ENCODE peak calls at places on chromosomes 16 and 17, in five cellular contexts. O is fibroblast of lung, H is AG09309, K is neural progenitor cell, I is psoas muscle. P is an unnamed sample.

GRCh38 chr16:87791295-87792204 is 25.8 kb upstream of the KLHDC4 start:
- DNase-seq in O (no peak), H (no peak), K (peak), I (no peak), P (no peak)

GRCh38 chr17:57608369-57609124 is 136.6 kb downstream of the CCDC182 start:
- DNase-seq in I (no peak), H (no peak), K (peak), O (no peak), P (no peak)

GRCh38 chr16:24069036-24069590 is 187.0 kb upstream of the CACNG3 start:
- DNase-seq in I (no peak), H (no peak), K (no peak), O (no peak), P (no peak)

GRCh38 chr17:9237661-9238301 is 216.5 kb downstream of the NTN1 start:
- DNase-seq in I (no peak), K (peak), H (no peak), O (no peak), P (no peak)

GRCh38 chr17:35242158-35242804 is 591 bp upstream of the SLFN5 start:
- DNase-seq in I (peak), O (peak), K (peak), H (no peak), P (peak)

GRCh38 chr16:8959921-8960787 is 3.6 kb downstream of the USP7 start:
- DNase-seq in H (no peak), I (no peak), O (peak), K (peak), P (no peak)

GRCh38 chr17:73311781-73312641 is at the start of gene CDC42EP4:
- DNase-seq in H (peak), I (peak), K (peak), O (peak), P (peak)

GRCh38 chr16:53068423-53068833 is 13.6 kb downstream of the CHD9 start:
- DNase-seq in I (no peak), K (no peak), H (no peak), O (no peak), P (no peak)

GRCh38 chr17:31061678-31062077 is 33.1 kb upstream of the NF1 start:
- DNase-seq in H (no peak), I (no peak), K (peak), O (no peak), P (no peak)
- TF ChIP-seq CTCF in H (no peak), I (no peak), K (peak), O (no peak), P (no peak)

GRCh38 chr16:11679941-11680911 is 12.0 kb downstream of the SNN start:
- DNase-seq in H (no peak), I (no peak), K (no peak), O (no peak), P (no peak)
- TF ChIP-seq CTCF in H (no peak), I (no peak), K (no peak), O (no peak), P (no peak)

DNA sequence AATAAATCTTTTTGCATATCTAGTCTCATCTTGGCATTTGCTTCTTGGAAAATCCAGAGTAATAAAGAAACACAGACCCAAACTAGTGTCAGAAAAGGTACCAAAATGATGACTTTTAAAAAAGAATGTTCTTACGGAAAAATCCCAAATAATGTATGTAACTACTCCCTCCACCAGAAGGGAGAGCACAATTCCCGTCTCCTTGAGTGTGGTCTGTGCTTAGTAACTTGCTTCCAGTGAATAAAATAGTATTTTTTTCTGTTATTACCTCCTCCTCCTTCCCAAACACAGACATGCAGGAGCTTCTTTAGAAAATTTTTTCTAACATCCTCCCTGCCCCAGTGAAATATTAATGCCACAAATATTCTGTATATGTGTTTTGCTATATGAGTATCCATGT is 358.1 kb downstream of the ZFHX3 start:
- DNase-seq in I (no peak), K (no peak), O (no peak), H (no peak), P (no peak)
- TF ChIP-seq CTCF in I (no peak), K (no peak), O (peak), H (no peak), P (no peak)

GRCh38 chr16:30698139-30698815 is 694 bp upstream of the SRCAP start:
- DNase-seq in K (peak), H (peak), O (peak), I (peak), P (peak)
- TF ChIP-seq CTCF in K (no peak), H (no peak), O (no peak), I (no peak), P (no peak)

GRCh38 chr16:83285921-83286320 is 521.9 kb upstream of the HSBP1 start:
- DNase-seq in I (no peak), H (no peak), O (no peak), K (no peak), P (no peak)
- TF ChIP-seq CTCF in I (no peak), H (no peak), O (no peak), K (no peak), P (no peak)